ENCODE peak calls at places on chromosome 10, in four cellular contexts. B is right cardiac atrium, H is fibroblast of the aortic adventitia, F is mesendoderm. T is an unnamed sample.

GRCh38 chr10:119031496-119032059 is 2.1 kb downstream of the NANOS1 start:
- DNase-seq in B (no peak), H (peak; percentile 13), F (no peak), T (no peak)

GRCh38 chr10:124225468-124226270 is 132.3 kb upstream of the CHST15 start:
- DNase-seq in B (no peak), H (no peak), F (no peak), T (no peak)

GRCh38 chr10:60663850-60664249 is 114.4 kb upstream of the CDK1 start:
- DNase-seq in B (no peak), H (no peak), F (no peak), T (no peak)

GRCh38 chr10:115969591-115969990 is 303.4 kb downstream of the GFRA1 start:
- DNase-seq in B (no peak), H (no peak), F (no peak), T (no peak)

GRCh38 chr10:119658274-119658673 is 7.1 kb downstream of the BAG3 start:
- DNase-seq in B (peak; percentile 91), H (peak; percentile 88), F (peak; percentile 88), T (peak; percentile 36)

GRCh38 chr10:75754096-75754495 is 322.7 kb downstream of the LRMDA start:
- DNase-seq in B (no peak), H (no peak), F (no peak), T (no peak)

GRCh38 chr10:51103818-51104217 is 29.5 kb downstream of the PRKG1 start:
- DNase-seq in B (no peak), H (no peak), F (no peak), T (no peak)

GRCh38 chr10:12214763-12215218 is 18.8 kb downstream of the CDC123 start:
- DNase-seq in B (no peak), H (peak; percentile 80), F (peak; percentile 51), T (peak; percentile 61)

GRCh38 chr10:47369251-47369894 is 14.7 kb downstream of the ZNF488 start:
- DNase-seq in B (no peak), H (no peak), F (no peak), T (no peak)

GRCh38 chr10:120283093-120283492 is 173.9 kb upstream of the PLPP4 start:
- DNase-seq in B (no peak), H (no peak), F (no peak), T (no peak)

GRCh38 chr10:110455440-110455839 is 42.3 kb upstream of the DUSP5 start:
- DNase-seq in B (no peak), H (no peak), F (no peak), T (no peak)

GRCh38 chr10:49509904-49510303 is 29.0 kb downstream of the ERCC6 start:
- DNase-seq in B (no peak), H (no peak), F (no peak), T (no peak)

GRCh38 chr10:93468532-93469213 is 13.5 kb downstream of the MYOF start:
- DNase-seq in B (no peak), H (peak; percentile 95), F (peak; percentile 75), T (no peak)

GRCh38 chr10:104445359-104445758 is 91.7 kb downstream of the CFAP58 start:
- DNase-seq in B (no peak), H (peak; percentile 77), F (peak; percentile 57), T (no peak)

GRCh38 chr10:131832056-131832685 is 68.6 kb upstream of the PPP2R2D start:
- DNase-seq in B (no peak), H (no peak), F (no peak), T (no peak)

GRCh38 chr10:125231813-125232475 is 71.6 kb upstream of the CTBP2 start:
- DNase-seq in B (no peak), H (no peak), F (no peak), T (no peak)

GRCh38 chr10:32956365-32957197 is 1.4 kb downstream of the ITGB1 start:
- DNase-seq in B (no peak), H (no peak), F (no peak), T (no peak)

GRCh38 chr10:83677795-83678194 is 461.5 kb upstream of the GHITM start:
- DNase-seq in B (no peak), H (no peak), F (peak; percentile 33), T (no peak)

GRCh38 chr10:14200645-14201534 is 129.8 kb downstream of the FRMD4A start:
- DNase-seq in B (no peak), H (no peak), F (peak; percentile 47), T (peak; percentile 55)

GRCh38 chr10:132588301-132589013 is 50.9 kb downstream of the INPP5A start:
- DNase-seq in B (peak; percentile 79), H (peak; percentile 32), F (no peak), T (no peak)

GRCh38 chr10:29119374-29119773 is 169.5 kb upstream of the LYZL1 start:
- DNase-seq in B (peak; percentile 74), H (no peak), F (peak; percentile 87), T (peak; percentile 72)

GRCh38 chr10:126387041-126387908 is 1.0 kb downstream of the ADAM12 start:
- DNase-seq in B (peak; percentile 83), H (peak; percentile 81), F (peak; percentile 70), T (peak; percentile 80)

GRCh38 chr10:118116555-118117311 is 70.0 kb upstream of the RAB11FIP2 start:
- DNase-seq in B (no peak), H (no peak), F (no peak), T (no peak)

DNA sequence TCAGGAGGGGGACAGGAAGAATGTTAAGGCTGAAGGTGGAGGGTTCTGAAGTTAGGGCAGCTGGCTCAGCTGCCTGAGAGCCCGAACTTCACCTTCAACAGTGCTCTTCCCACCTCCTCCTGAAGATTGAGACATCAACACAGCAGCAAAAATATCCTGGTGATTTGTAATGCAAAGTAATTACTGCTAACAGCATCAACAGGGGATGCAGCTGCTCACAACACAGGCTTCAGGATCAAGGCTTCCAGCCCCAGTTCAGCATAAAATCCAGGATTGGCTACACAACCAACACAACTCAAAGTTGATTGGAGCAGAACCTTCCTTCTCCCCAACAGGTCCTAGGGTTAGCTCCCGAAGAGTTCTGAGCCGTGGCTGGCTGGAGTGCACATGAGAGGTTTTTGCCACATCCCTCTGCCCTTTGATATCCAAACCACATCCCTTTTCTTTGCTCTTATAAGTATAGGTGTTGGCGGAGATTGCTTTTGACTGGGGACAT is 242.4 kb downstream of the KIAA1217 start:
- DNase-seq in B (no peak), H (no peak), F (no peak), T (no peak)
- H3K4me3 ChIP-seq in B (no peak overlapping the region), H (no peak overlapping the region), F (no peak overlapping the region), T (no peak overlapping the region)

DNA sequence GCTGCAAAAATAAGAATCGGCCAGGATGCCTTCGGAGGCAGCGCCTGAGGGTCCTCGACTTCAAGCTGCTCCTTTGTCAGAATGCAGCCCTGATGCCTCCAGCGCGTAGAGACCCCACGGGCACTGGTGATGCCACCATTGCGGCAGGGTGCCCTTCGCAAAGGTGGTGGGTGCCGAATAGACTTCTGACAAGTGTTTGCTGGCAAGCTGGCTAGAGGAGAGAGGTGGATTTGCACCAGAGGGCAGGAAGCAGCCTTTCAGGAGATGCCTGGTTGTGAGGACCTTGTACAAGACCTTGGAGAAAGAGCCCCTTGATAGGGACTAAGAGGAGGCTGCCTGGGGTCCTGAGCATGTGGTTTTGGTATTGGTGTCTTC is 103.2 kb upstream of the PPIF start:
- DNase-seq in B (no peak), H (no peak), F (no peak), T (no peak)
- H3K4me3 ChIP-seq in B (no peak overlapping the region), H (no peak overlapping the region), F (no peak overlapping the region), T (peak overlapping the region; percentile 82)

GRCh38 chr10:4051011-4051407 is 266.0 kb upstream of the KLF6 start:
- DNase-seq in B (peak; percentile 60), H (peak; percentile 16), F (no peak), T (no peak)

GRCh38 chr10:4050061-4050460 is 265.1 kb upstream of the KLF6 start:
- DNase-seq in B (no peak), H (no peak), F (no peak), T (no peak)

GRCh38 chr10:4053940-4054339 is 268.9 kb upstream of the KLF6 start:
- DNase-seq in B (no peak), H (no peak), F (no peak), T (no peak)

GRCh38 chr10:4048245-4048864 is 263.3 kb upstream of the KLF6 start:
- DNase-seq in B (no peak), H (peak; percentile 16), F (no peak), T (no peak)

GRCh38 chr10:4051408-4052151 is 266.6 kb upstream of the KLF6 start:
- DNase-seq in B (no peak), H (no peak), F (no peak), T (no peak)
- H3K4me3 ChIP-seq in B (peak overlapping the region; percentile 52), H (no peak overlapping the region), F (no peak overlapping the region), T (no peak overlapping the region)

GRCh38 chr10:99994801-99995200 is 14.9 kb downstream of the DNMBP start:
- DNase-seq in B (no peak), H (no peak), F (no peak), T (no peak)
- H3K4me3 ChIP-seq in B (no peak overlapping the region), H (no peak overlapping the region), F (no peak overlapping the region), T (no peak overlapping the region)

DNA sequence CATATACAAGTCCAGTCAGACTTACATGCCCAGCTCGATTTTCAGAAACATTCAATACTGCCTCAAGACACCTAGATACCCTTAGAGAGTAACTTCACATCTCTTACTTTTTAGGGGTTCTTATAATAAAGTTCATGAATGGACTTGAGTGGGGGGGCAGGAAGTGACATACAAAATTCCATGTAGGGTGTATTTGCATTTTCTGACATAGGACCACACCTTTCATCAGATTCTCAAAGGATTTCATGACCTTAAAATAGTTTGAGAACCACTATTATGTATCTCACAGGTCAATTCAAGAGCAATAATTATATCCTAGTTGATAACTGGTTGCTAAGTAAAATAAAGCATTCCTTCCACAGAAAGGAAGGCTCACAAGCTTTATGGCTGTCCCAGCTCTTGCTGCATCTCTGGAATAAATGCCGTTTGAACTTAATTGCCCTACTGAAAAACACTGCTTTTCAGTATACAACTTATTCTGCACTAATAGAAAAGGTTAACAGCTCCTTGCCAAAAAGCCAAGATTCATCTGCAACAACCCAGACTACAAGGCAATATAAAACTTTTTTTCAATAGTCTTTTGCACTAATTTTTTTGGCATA is 2.3 kb downstream of the P4HA1 start:
- DNase-seq in B (no peak), H (peak; percentile 45), F (no peak), T (no peak)
- H3K4me3 ChIP-seq in B (peak overlapping the region; percentile 68), H (peak overlapping the region; percentile 91), F (no peak overlapping the region), T (peak overlapping the region; percentile 75)

GRCh38 chr10:21518629-21519321 is 6.7 kb downstream of the SKIDA1 start:
- DNase-seq in B (peak; percentile 49), H (peak; percentile 64), F (peak; percentile 44), T (peak; percentile 65)

GRCh38 chr10:21521910-21522533 is 3.5 kb downstream of the SKIDA1 start:
- DNase-seq in B (no peak), H (no peak), F (no peak), T (peak; percentile 24)

GRCh38 chr10:21519327-21519933 is 6.1 kb downstream of the SKIDA1 start:
- DNase-seq in B (no peak), H (no peak), F (no peak), T (peak; percentile 14)

GRCh38 chr10:21517983-21518628 is 7.4 kb downstream of the SKIDA1 start:
- DNase-seq in B (no peak), H (peak; percentile 56), F (peak; percentile 45), T (peak; percentile 67)

DNA sequence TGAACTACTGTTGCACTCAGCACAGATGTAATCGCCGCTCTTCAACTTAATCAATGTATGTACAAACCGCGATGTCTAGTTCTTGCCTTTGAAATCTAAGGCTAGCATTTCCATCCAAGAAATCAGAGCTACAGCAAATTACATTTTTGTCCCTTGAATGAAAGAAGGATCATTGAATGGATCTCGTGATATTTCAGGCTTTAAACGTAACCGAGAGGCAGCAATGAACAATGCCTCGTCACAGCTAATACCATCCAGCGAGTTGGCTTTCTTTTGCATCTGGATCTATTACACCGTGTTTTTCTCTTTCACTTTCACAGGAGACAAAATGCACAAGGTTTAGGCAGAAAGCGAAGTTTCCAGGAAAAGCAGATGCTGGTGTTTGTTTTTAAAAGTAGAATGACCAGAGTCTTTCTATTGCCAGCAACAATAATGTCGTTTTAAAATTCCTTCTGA is 5.5 kb downstream of the SKIDA1 start:
- DNase-seq in B (no peak), H (peak; percentile 85), F (peak; percentile 58), T (peak; percentile 53)
- H3K4me3 ChIP-seq in B (peak overlapping the region; percentile 89), H (peak overlapping the region; percentile 72), F (no peak overlapping the region), T (peak overlapping the region; percentile 99)

T was measured in neural progenitor cell.